ENCODE peak calls at places on chromosomes 4 and X, in five cellular contexts. M is HepG2, V is GM12878, J is GM23338, Q is K562. K is an unnamed sample.

GRCh38 chr4:108072300-108072699 is 82.6 kb downstream of the HADH start:
- DNase-seq in V (peak), Q (no peak), M (no peak), J (no peak), K (no peak)

GRCh38 chrX:19698125-19698524 is 182.8 kb upstream of the MAP3K15 start:
- DNase-seq in V (no peak), M (no peak), J (no peak), Q (no peak), K (no peak)

GRCh38 chr4:650951-651883 is 22.9 kb downstream of the ATP5ME start:
- DNase-seq in V (no peak), M (no peak), J (peak), Q (no peak), K (no peak)

GRCh38 chr4:2714071-2714770 is 41.9 kb downstream of the TNIP2 start:
- DNase-seq in M (no peak), J (no peak), V (no peak), Q (no peak), K (no peak)

GRCh38 chr4:4507923-4508322 is 33.9 kb downstream of the STX18 start:
- DNase-seq in V (no peak), J (peak), Q (peak), M (peak), K (no peak)

GRCh38 chr4:64271601-64272081 is 137.6 kb downstream of the TECRL start:
- DNase-seq in M (peak), V (no peak), J (peak), Q (no peak), K (peak)

GRCh38 chrX:1466232-1466661 is 13.5 kb upstream of the ASMTL start:
- DNase-seq in V (no peak), M (no peak), Q (no peak), J (no peak), K (no peak)

GRCh38 chr4:68700152-68700551 is 29.7 kb upstream of the UGT2B15 start:
- DNase-seq in J (no peak), Q (no peak), M (no peak), V (no peak), K (no peak)

GRCh38 chr4:94610140-94610539 is 147.6 kb upstream of the BMPR1B start:
- DNase-seq in J (no peak), V (no peak), M (no peak), Q (no peak), K (no peak)

GRCh38 chr4:123676550-123677229 is 280.1 kb downstream of the SPRY1 start:
- DNase-seq in Q (no peak), J (peak), V (no peak), M (no peak), K (no peak)

GRCh38 chrX:153297376-153297775 is 24.2 kb downstream of the PNMA6F start:
- DNase-seq in J (no peak), V (no peak), M (no peak), Q (no peak), K (no peak)

GRCh38 chrX:11438767-11439166 is 145.6 kb downstream of the AMELX start:
- DNase-seq in M (no peak), V (no peak), Q (no peak), J (no peak), K (no peak)

GRCh38 chrX:39527045-39527444 is 570.7 kb downstream of the BCOR start:
- DNase-seq in V (no peak), M (no peak), J (no peak), Q (peak), K (no peak)

GRCh38 chr4:184330008-184330400 is 112.3 kb upstream of the ENPP6 start:
- DNase-seq in J (no peak), Q (no peak), V (peak), M (no peak), K (no peak)

GRCh38 chr4:71426381-71427042 is 87.7 kb downstream of the SLC4A4 start:
- DNase-seq in J (no peak), M (no peak), Q (no peak), V (no peak), K (no peak)

GRCh38 chrX:41481264-41482109 is 34.3 kb downstream of the NYX start:
- DNase-seq in J (peak), Q (peak), V (no peak), M (peak), K (peak)

GRCh38 chrX:79511799-79512198 is 144.7 kb upstream of the ITM2A start:
- DNase-seq in M (no peak), J (no peak), V (no peak), Q (no peak), K (no peak)

GRCh38 chr4:184684491-184685189 is 35.1 kb downstream of the PRIMPOL start:
- DNase-seq in Q (peak), M (no peak), J (no peak), V (no peak), K (no peak)

GRCh38 chrX:123422875-123423274 is 238.8 kb downstream of the GRIA3 start:
- DNase-seq in M (peak), V (no peak), Q (peak), J (peak), K (peak)

GRCh38 chr4:78288327-78288726 is 231.2 kb downstream of the FRAS1 start:
- DNase-seq in M (no peak), J (no peak), Q (no peak), V (no peak), K (no peak)

DNA sequence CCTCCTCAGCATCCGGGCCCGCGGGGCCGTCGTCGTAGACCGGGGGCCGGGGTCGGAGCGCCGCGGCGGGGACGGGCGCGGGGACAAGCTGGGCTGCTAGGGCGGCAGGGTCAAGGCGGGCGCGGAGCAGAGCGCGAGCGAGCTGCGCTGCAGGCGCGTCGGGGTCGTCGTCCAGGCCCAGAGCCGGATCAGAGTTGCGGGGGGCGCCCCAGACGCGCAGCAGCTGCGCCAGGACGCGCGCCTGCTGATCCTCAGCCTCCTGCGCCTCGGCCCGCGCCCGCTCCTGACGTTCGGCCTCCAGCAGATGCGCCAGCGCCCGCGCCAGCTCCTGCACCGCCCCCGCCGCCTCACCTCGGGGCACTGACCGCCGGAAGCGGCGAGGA is 3.5 kb downstream of the PCSK1N start:
- DNase-seq in Q (no peak), J (peak), V (no peak), M (no peak), K (no peak)
- TF ChIP-seq JUNB in Q (no peak), J (no peak), V (no peak), M (no peak), K (no peak)

DNA sequence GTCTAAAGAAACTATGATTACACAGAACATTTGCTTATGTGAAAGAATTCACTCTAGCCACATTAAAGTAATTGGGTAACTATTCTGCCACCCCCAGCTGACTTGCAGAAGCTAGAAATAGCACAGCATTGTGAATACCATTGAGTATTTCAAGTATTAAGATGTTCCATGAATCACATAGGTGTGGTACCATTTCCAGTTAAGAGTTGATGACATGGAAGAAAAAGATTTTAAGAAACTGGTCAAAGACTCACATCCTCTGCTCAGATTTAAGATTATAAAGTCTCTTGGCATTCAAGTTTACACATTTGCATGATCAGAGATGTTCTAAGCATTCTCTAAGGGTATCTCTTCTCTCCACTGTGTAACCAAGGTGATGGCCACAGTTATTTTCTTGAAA is 287.5 kb downstream of the CAMK2D start:
- DNase-seq in Q (no peak), V (no peak), M (no peak), J (no peak), K (no peak)
- TF ChIP-seq JUNB in Q (no peak), V (no peak), M (no peak), J (no peak), K (no peak)

GRCh38 chrX:45187731-45188130 is 12.9 kb downstream of the DIPK2B start:
- DNase-seq in V (no peak), J (no peak), Q (no peak), M (no peak), K (no peak)
- TF ChIP-seq JUNB in V (no peak), J (no peak), Q (no peak), M (no peak), K (no peak)

GRCh38 chr4:8157496-8157895 is 1.1 kb downstream of the ABLIM2 start:
- DNase-seq in J (peak), Q (no peak), V (no peak), M (no peak), K (no peak)
- TF ChIP-seq JUNB in J (no peak), Q (no peak), V (no peak), M (no peak), K (no peak)

GRCh38 chr4:10457255-10457801 is at the start of gene ZNF518B:
- DNase-seq in Q (peak), M (no peak), V (no peak), J (peak), K (peak)
- TF ChIP-seq JUNB in Q (no peak), M (no peak), V (no peak), J (no peak), K (no peak)

DNA sequence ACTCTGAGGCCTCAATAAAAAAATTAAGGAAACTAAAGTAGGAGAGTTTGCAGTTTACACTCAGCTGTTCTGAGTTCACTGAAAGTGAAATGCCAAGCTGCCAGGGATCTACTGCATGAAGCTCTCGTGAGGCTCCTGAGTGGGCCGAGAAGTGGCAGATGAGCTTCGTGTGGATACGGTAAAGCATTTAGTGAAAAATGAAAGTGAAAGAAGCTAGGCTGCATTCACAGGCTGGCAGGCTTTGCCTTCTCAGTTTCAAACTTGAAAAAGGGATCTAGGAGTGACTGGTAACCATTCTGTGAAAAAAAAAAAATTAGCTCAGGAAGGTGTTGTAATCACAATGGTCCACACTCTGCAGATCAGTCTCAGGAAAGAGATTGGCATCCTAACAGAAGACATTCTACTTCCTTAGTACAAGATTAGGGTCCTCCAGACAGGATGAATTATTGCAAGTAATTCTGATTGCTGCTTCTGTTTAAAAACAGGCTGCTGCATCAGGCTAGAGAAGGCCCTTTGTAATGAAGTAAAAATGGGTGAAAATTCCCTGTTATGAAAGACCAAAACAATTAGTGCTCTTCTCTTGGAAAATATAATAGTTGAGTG is 679.9 kb downstream of the RPA4 start:
- DNase-seq in Q (no peak), M (peak), J (no peak), V (peak), K (no peak)
- TF ChIP-seq JUNB in Q (no peak), M (no peak), J (no peak), V (no peak), K (no peak)

GRCh38 chr4:119039160-119039559 is 96.5 kb upstream of the MYOZ2 start:
- DNase-seq in Q (no peak), M (no peak), V (no peak), J (no peak), K (no peak)
- TF ChIP-seq JUNB in Q (no peak), M (no peak), V (no peak), J (no peak), K (no peak)

DNA sequence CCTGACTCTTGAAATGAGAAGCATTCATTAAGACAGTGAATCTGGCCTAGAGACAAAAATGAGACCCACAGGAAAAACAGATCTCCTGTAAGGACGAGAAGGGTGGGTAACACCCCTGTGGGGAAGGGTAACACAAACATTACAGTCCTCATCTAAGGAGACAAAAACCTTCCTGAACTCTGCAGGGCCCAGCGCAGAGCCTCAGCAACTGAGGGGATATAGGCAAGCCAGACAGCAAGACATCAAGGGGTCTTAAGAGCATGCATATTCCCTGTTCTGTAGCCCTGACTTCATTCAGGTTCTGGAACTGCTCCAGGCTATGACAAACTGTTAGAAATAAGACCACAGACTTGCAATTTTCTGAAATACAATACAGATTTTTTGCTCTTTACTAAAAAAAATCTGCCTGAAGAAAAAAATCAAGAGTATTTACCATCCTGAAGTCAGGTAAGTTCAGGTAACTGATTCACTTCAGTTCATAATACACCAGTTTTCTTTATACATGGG is 15.5 kb downstream of the COX18 start:
- DNase-seq in J (peak), M (no peak), Q (no peak), V (no peak), K (no peak)
- TF ChIP-seq JUNB in J (no peak), M (no peak), Q (no peak), V (no peak), K (no peak)

GRCh38 chr4:26028793-26029511 is 114.9 kb downstream of the SMIM20 start:
- DNase-seq in Q (peak), J (peak), M (peak), V (no peak), K (no peak)
- TF ChIP-seq JUNB in Q (no peak), J (no peak), M (no peak), V (no peak), K (no peak)

GRCh38 chr4:39235021-39235420 is 52.7 kb downstream of the WDR19 start:
- DNase-seq in Q (no peak), V (no peak), J (no peak), M (peak), K (no peak)
- TF ChIP-seq JUNB in Q (no peak), V (no peak), J (no peak), M (no peak), K (no peak)

K was measured in A549.